ENCODE peak calls at places on chromosome 14, in five cellular contexts. One of them, this sample, is unnamed. For H3K4me1, the result is how much of the 10 kb centered on the place peaks cover.

GRCh38 chr14:56118611-56119181 is 485 bp downstream of the PELI2 start:
- DNase-seq in left ventricle myocardium inferior: peak
- DNase-seq in aorta: peak
- DNase-seq in PC-3: no peak
- DNase-seq in tibial artery: peak
- DNase-seq in this sample: no peak

GRCh38 chr14:78593949-78594348 is 423.8 kb downstream of the NRXN3 start:
- DNase-seq in left ventricle myocardium inferior: no peak
- DNase-seq in aorta: no peak
- DNase-seq in PC-3: no peak
- DNase-seq in tibial artery: no peak
- DNase-seq in this sample: no peak

GRCh38 chr14:98189077-98189476 is 1082.9 kb downstream of the BCL11B start:
- DNase-seq in left ventricle myocardium inferior: no peak
- DNase-seq in aorta: no peak
- DNase-seq in PC-3: no peak
- DNase-seq in tibial artery: no peak
- DNase-seq in this sample: no peak

GRCh38 chr14:33682746-33683145 is 268.1 kb downstream of the EGLN3 start:
- DNase-seq in left ventricle myocardium inferior: peak
- DNase-seq in aorta: peak
- DNase-seq in PC-3: no peak
- DNase-seq in tibial artery: peak
- DNase-seq in this sample: no peak

GRCh38 chr14:55846852-55847471 is 267.0 kb downstream of the KTN1 start:
- DNase-seq in left ventricle myocardium inferior: no peak
- DNase-seq in aorta: no peak
- DNase-seq in PC-3: peak
- DNase-seq in tibial artery: peak
- DNase-seq in this sample: no peak

GRCh38 chr14:69553221-69553620 is 21.4 kb downstream of the CCDC177 start:
- DNase-seq in left ventricle myocardium inferior: no peak
- DNase-seq in aorta: no peak
- DNase-seq in PC-3: no peak
- DNase-seq in tibial artery: no peak
- DNase-seq in this sample: no peak

GRCh38 chr14:82720931-82721330 is 1187.3 kb upstream of the SEL1L start:
- DNase-seq in left ventricle myocardium inferior: no peak
- DNase-seq in aorta: no peak
- DNase-seq in PC-3: no peak
- DNase-seq in tibial artery: no peak
- DNase-seq in this sample: no peak

GRCh38 chr14:75981426-75981825 is 369 bp downstream of the TGFB3 start:
- DNase-seq in left ventricle myocardium inferior: no peak
- DNase-seq in aorta: no peak
- DNase-seq in PC-3: no peak
- DNase-seq in tibial artery: peak
- DNase-seq in this sample: no peak

GRCh38 chr14:97458302-97459137 is 661.3 kb downstream of the VRK1 start:
- DNase-seq in left ventricle myocardium inferior: no peak
- DNase-seq in aorta: no peak
- DNase-seq in PC-3: no peak
- DNase-seq in tibial artery: peak
- DNase-seq in this sample: no peak

GRCh38 chr14:95524706-95525512 is 8.5 kb upstream of the SYNE3 start:
- DNase-seq in left ventricle myocardium inferior: no peak
- DNase-seq in aorta: no peak
- DNase-seq in PC-3: peak
- DNase-seq in tibial artery: no peak
- DNase-seq in this sample: no peak

GRCh38 chr14:102138535-102138934 is 1.2 kb upstream of the WDR20 start:
- DNase-seq in left ventricle myocardium inferior: no peak
- DNase-seq in aorta: no peak
- DNase-seq in PC-3: no peak
- DNase-seq in tibial artery: no peak
- DNase-seq in this sample: no peak

GRCh38 chr14:70882771-70883492 is 24.3 kb upstream of the PCNX1 start:
- DNase-seq in left ventricle myocardium inferior: no peak
- DNase-seq in aorta: no peak
- DNase-seq in PC-3: peak
- DNase-seq in tibial artery: no peak
- DNase-seq in this sample: no peak

GRCh38 chr14:86217523-86217922 is 687.6 kb downstream of the FLRT2 start:
- DNase-seq in left ventricle myocardium inferior: no peak
- DNase-seq in aorta: no peak
- DNase-seq in PC-3: no peak
- DNase-seq in tibial artery: no peak
- DNase-seq in this sample: no peak

GRCh38 chr14:24409956-24410355 is 11.2 kb downstream of the NYNRIN start:
- DNase-seq in left ventricle myocardium inferior: no peak
- DNase-seq in aorta: no peak
- DNase-seq in PC-3: no peak
- DNase-seq in tibial artery: no peak
- DNase-seq in this sample: no peak

GRCh38 chr14:55706893-55707292 is 126.9 kb downstream of the KTN1 start:
- DNase-seq in left ventricle myocardium inferior: no peak
- DNase-seq in aorta: no peak
- DNase-seq in PC-3: peak
- DNase-seq in tibial artery: no peak
- DNase-seq in this sample: no peak

GRCh38 chr14:34072401-34072800 is 121.5 kb upstream of the EGLN3 start:
- DNase-seq in left ventricle myocardium inferior: no peak
- DNase-seq in aorta: no peak
- DNase-seq in PC-3: no peak
- DNase-seq in tibial artery: no peak
- DNase-seq in this sample: no peak

GRCh38 chr14:93977790-93978581 is 1.6 kb upstream of the ASB2 start:
- DNase-seq in left ventricle myocardium inferior: no peak
- DNase-seq in aorta: no peak
- DNase-seq in PC-3: no peak
- DNase-seq in tibial artery: no peak
- DNase-seq in this sample: no peak

GRCh38 chr14:75577724-75578098 is 709 bp upstream of the FLVCR2 start:
- DNase-seq in left ventricle myocardium inferior: peak
- DNase-seq in aorta: peak
- DNase-seq in PC-3: peak
- DNase-seq in tibial artery: peak
- DNase-seq in this sample: peak

GRCh38 chr14:61467281-61467680 is 145.9 kb downstream of the PRKCH start:
- DNase-seq in left ventricle myocardium inferior: no peak
- DNase-seq in aorta: no peak
- DNase-seq in PC-3: no peak
- DNase-seq in tibial artery: peak
- DNase-seq in this sample: no peak

GRCh38 chr14:49778421-49778820 is 10.5 kb downstream of the KLHDC2 start:
- DNase-seq in left ventricle myocardium inferior: no peak
- DNase-seq in aorta: no peak
- DNase-seq in PC-3: no peak
- DNase-seq in tibial artery: no peak
- DNase-seq in this sample: no peak

GRCh38 chr14:73402579-73402978 is 55.8 kb downstream of the NUMB start:
- DNase-seq in left ventricle myocardium inferior: no peak
- DNase-seq in aorta: no peak
- DNase-seq in PC-3: no peak
- DNase-seq in tibial artery: no peak
- DNase-seq in this sample: no peak

GRCh38 chr14:49970474-49971147 is 77.7 kb downstream of the ARF6 start:
- DNase-seq in left ventricle myocardium inferior: no peak
- DNase-seq in aorta: no peak
- DNase-seq in PC-3: no peak
- DNase-seq in tibial artery: no peak
- DNase-seq in this sample: no peak

GRCh38 chr14:34338056-34338455 is 124.0 kb downstream of the SPTSSA start:
- DNase-seq in left ventricle myocardium inferior: no peak
- DNase-seq in aorta: no peak
- DNase-seq in PC-3: no peak
- DNase-seq in tibial artery: no peak
- DNase-seq in this sample: no peak

GRCh38 chr14:87615050-87615449 is 377.9 kb downstream of the GALC start:
- DNase-seq in left ventricle myocardium inferior: no peak
- DNase-seq in aorta: no peak
- DNase-seq in PC-3: no peak
- DNase-seq in tibial artery: no peak
- DNase-seq in this sample: no peak

GRCh38 chr14:42884100-42884499 is 1277.4 kb downstream of the LRFN5 start:
- DNase-seq in left ventricle myocardium inferior: no peak
- DNase-seq in aorta: no peak
- DNase-seq in PC-3: peak
- DNase-seq in tibial artery: no peak
- DNase-seq in this sample: no peak

DNA sequence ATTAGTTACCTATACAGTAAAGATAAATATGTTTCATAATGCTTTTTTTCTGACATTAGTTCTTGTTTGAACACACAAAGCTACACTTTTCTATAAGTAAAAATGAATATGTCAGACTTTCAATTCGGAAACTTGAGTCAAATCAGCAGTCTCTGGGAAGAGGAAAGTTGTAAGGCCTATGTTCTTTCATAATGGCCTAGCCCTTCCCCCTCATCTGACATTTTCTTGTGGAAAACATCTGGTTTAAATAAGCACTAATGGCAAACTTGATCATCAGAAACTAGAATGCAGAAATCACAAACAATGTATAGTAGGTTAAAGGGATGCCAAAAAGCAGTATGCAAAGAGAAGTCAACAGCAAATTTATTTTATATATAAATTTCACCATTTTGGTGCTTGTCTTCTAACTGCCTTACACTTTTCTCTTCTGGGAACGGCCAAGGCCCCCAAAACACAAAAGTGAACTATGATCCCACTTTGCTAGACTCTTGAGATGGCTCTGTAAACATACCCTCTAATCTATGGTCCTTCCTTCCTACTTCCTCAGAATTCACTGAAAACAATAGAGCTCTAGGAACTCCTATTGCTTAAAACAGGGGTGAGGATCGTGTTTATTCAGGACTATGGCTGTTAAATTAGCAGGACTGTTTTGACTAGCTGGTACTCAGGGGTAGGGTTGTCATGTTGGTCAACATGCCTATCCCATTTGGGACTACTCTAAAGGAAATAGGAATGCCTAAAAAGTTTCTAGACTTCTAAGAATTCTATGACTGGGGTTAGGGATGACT is 444.2 kb downstream of the RAD51B start:
- DNase-seq in left ventricle myocardium inferior: no peak
- DNase-seq in aorta: no peak
- DNase-seq in PC-3: no peak
- DNase-seq in tibial artery: no peak
- DNase-seq in this sample: no peak
- H3K4me1 ChIP-seq in left ventricle myocardium inferior: under half
- H3K4me1 ChIP-seq in aorta: under half
- H3K4me1 ChIP-seq in PC-3: under half
- H3K4me1 ChIP-seq in tibial artery: under half
- H3K4me1 ChIP-seq in this sample: under half

DNA sequence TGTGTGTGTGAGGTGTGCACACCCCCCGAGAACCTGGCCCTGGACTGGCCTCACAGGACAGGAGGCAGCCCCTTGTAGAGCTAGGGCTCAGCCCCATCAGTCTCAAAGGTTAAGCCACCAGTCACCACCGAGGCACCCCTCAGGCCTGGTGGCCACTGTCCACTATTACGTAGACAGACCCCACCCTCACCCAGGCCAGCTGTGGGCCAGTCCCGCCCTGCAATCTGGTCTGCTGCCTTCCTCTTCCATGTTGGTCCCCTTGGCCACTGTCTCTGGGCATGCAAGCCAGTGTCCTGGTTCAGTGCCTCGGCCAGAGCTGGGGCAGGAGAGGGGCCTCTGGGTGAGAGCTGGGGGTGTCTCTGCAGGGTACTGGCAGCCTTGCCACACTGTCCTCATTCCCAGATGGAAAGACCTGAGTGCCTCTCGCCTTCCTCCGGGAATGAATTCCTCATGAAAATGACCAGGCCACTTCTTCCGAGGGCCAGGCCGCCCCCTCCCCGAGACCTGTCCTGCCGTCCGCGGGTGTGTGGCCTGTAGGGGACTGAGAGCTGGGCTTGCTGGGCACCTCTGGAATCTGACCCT is 897 bp upstream of the TEX22 start:
- DNase-seq in left ventricle myocardium inferior: peak
- DNase-seq in aorta: no peak
- DNase-seq in PC-3: no peak
- DNase-seq in tibial artery: no peak
- DNase-seq in this sample: no peak
- H3K4me1 ChIP-seq in left ventricle myocardium inferior: under half
- H3K4me1 ChIP-seq in aorta: under half
- H3K4me1 ChIP-seq in PC-3: under half
- H3K4me1 ChIP-seq in tibial artery: under half
- H3K4me1 ChIP-seq in this sample: under half

GRCh38 chr14:37230551-37231194 is 32.9 kb downstream of the MIPOL1 start:
- DNase-seq in left ventricle myocardium inferior: no peak
- DNase-seq in aorta: no peak
- DNase-seq in PC-3: peak
- DNase-seq in tibial artery: no peak
- DNase-seq in this sample: no peak
- H3K4me1 ChIP-seq in left ventricle myocardium inferior: under half
- H3K4me1 ChIP-seq in aorta: under half
- H3K4me1 ChIP-seq in PC-3: under half
- H3K4me1 ChIP-seq in tibial artery: under half
- H3K4me1 ChIP-seq in this sample: under half

GRCh38 chr14:99589031-99589441 is 15.0 kb downstream of the CCDC85C start:
- DNase-seq in left ventricle myocardium inferior: no peak
- DNase-seq in aorta: no peak
- DNase-seq in PC-3: no peak
- DNase-seq in tibial artery: no peak
- DNase-seq in this sample: no peak

GRCh38 chr14:99586761-99587462 is 17.1 kb downstream of the CCDC85C start:
- DNase-seq in left ventricle myocardium inferior: no peak
- DNase-seq in aorta: no peak
- DNase-seq in PC-3: no peak
- DNase-seq in tibial artery: no peak
- DNase-seq in this sample: no peak

GRCh38 chr14:99584823-99585222 is 19.2 kb downstream of the CCDC85C start:
- DNase-seq in left ventricle myocardium inferior: no peak
- DNase-seq in aorta: no peak
- DNase-seq in PC-3: no peak
- DNase-seq in tibial artery: no peak
- DNase-seq in this sample: no peak

GRCh38 chr14:99587463-99588278 is 16.3 kb downstream of the CCDC85C start:
- DNase-seq in left ventricle myocardium inferior: no peak
- DNase-seq in aorta: no peak
- DNase-seq in PC-3: no peak
- DNase-seq in tibial artery: no peak
- DNase-seq in this sample: no peak

DNA sequence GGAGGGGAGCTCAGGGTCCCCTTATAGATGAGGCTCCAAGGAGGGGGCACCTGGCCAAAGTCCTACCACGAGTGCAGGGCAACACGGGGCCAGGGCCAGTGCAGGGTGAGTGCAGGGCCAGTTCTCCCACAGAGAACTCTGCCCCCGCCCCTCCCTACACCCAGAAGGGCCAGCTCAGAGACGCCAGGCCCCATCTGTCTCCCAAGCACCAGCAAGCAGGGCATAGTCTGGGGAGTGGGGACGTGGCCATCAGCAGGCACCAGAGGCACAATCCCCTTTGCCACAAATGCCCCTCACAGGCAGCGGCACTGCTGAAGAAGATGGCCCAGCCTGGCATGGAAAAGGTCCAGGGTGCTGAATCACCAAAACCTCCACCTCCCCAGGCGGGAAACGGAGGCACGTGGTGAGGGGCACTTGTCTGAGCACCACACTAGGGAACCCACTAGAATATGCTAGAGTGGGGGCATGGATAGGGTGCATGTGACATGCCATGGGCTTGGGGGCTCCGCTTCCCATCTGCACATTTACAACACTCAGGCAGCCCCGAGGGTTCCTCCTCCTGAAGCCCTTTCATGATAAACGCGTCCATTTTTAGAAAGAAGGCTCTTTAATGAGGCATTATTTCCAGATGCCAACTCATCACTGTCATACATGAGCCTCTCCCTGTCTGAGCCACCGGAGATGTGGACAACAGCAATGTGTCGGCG is 17.8 kb downstream of the CCDC85C start:
- DNase-seq in left ventricle myocardium inferior: no peak
- DNase-seq in aorta: no peak
- DNase-seq in PC-3: no peak
- DNase-seq in tibial artery: no peak
- DNase-seq in this sample: no peak
- H3K4me1 ChIP-seq in left ventricle myocardium inferior: half or more
- H3K4me1 ChIP-seq in aorta: under half
- H3K4me1 ChIP-seq in PC-3: under half
- H3K4me1 ChIP-seq in tibial artery: under half
- H3K4me1 ChIP-seq in this sample: under half